ENCODE peak calls at places on chromosome 9, in six cellular contexts. L is substantia nigra, N is body of pancreas, V is A549, X is K562, U is RWPE1. C is an unnamed sample.

GRCh38 chr9:124347206-124347967 is 67.9 kb downstream of the PSMB7 start:
- DNase-seq in X (no peak), U (no peak), V (no peak), N (no peak), L (no peak), C (no peak)

GRCh38 chr9:121299467-121300282 is 31.7 kb downstream of the GSN start:
- DNase-seq in V (no peak), N (peak; percentile 28), X (no peak), U (peak; percentile 47), L (peak; percentile 34), C (no peak)

GRCh38 chr9:109014267-109015025 is 1.1 kb upstream of the CTNNAL1 start:
- DNase-seq in V (no peak), N (peak; percentile 18), U (no peak), X (no peak), L (no peak), C (no peak)

GRCh38 chr9:77486968-77487367 is 161.2 kb downstream of the GNA14 start:
- DNase-seq in N (no peak), X (no peak), L (no peak), V (no peak), U (peak; percentile 21), C (peak; percentile 26)

GRCh38 chr9:87872079-87872624 is 10.5 kb upstream of the SPATA31E1 start:
- DNase-seq in L (no peak), N (no peak), X (no peak), V (no peak), U (no peak), C (no peak)

GRCh38 chr9:69253057-69253456 is 72.0 kb upstream of the ENTREP1 start:
- DNase-seq in X (no peak), V (no peak), L (no peak), U (peak; percentile 81), N (no peak), C (peak; percentile 41)

GRCh38 chr9:30065888-30066287 is 2318.6 kb upstream of the ACO1 start:
- DNase-seq in U (no peak), V (no peak), L (no peak), X (no peak), N (no peak), C (no peak)

GRCh38 chr9:136567651-136568287 is 21.9 kb upstream of the NOTCH1 start:
- DNase-seq in N (peak; percentile 57), U (peak; percentile 98), X (peak; percentile 72), V (peak; percentile 84), L (no peak), C (no peak)

GRCh38 chr9:22976454-22976853 is 529.8 kb downstream of the DMRTA1 start:
- DNase-seq in X (no peak), V (no peak), L (no peak), U (no peak), N (no peak), C (no peak)

GRCh38 chr9:90546200-90546599 is 96.4 kb downstream of the DIRAS2 start:
- DNase-seq in V (no peak), X (no peak), U (peak; percentile 80), N (no peak), L (peak; percentile 65), C (peak; percentile 44)

GRCh38 chr9:125755340-125755739 is 8.2 kb downstream of the PBX3 start:
- DNase-seq in L (no peak), U (no peak), N (no peak), V (no peak), X (no peak), C (no peak)

GRCh38 chr9:134894136-134894860 is 13.7 kb downstream of the FCN2 start:
- DNase-seq in L (no peak), V (no peak), X (no peak), N (no peak), U (no peak), C (no peak)

GRCh38 chr9:12856608-12857007 is 81.8 kb downstream of the LURAP1L start:
- DNase-seq in N (no peak), L (no peak), X (no peak), U (no peak), V (no peak), C (no peak)

GRCh38 chr9:112308576-112308975 is 24.8 kb downstream of the PTBP3 start:
- DNase-seq in V (no peak), X (no peak), U (peak; percentile 8), L (no peak), N (no peak), C (no peak)

GRCh38 chr9:18824095-18824666 is 208.8 kb downstream of the SAXO1 start:
- DNase-seq in U (no peak), N (peak; percentile 30), V (no peak), L (no peak), X (no peak), C (no peak)

GRCh38 chr9:131045300-131046092 is 36.5 kb downstream of the LAMC3 start:
- DNase-seq in V (peak; percentile 27), X (peak; percentile 68), L (no peak), N (no peak), U (peak; percentile 49), C (no peak)

GRCh38 chr9:117234178-117234577 is 180.7 kb downstream of the ASTN2 start:
- DNase-seq in X (no peak), L (no peak), V (no peak), U (no peak), N (no peak), C (no peak)

GRCh38 chr9:129712595-129713524 is 40.0 kb downstream of the PTGES start:
- DNase-seq in V (no peak), L (no peak), N (peak; percentile 12), X (no peak), U (no peak), C (no peak)

GRCh38 chr9:23769307-23769935 is 56.6 kb downstream of the ELAVL2 start:
- DNase-seq in L (no peak), V (no peak), N (no peak), U (peak; percentile 87), X (no peak), C (peak; percentile 80)

GRCh38 chr9:130699047-130699446 is 5.5 kb downstream of the EXOSC2 start:
- DNase-seq in L (no peak), V (no peak), X (no peak), N (no peak), U (no peak), C (no peak)

GRCh38 chr9:27925815-27926214 is 352.5 kb upstream of the C9orf72 start:
- DNase-seq in L (no peak), V (no peak), U (no peak), N (no peak), X (no peak), C (no peak)

GRCh38 chr9:33140406-33141360 is 26.5 kb downstream of the B4GALT1 start:
- DNase-seq in N (no peak), L (no peak), U (no peak), X (no peak), V (no peak), C (no peak)

GRCh38 chr9:75123696-75124095 is 35.4 kb downstream of the OSTF1 start:
- DNase-seq in U (no peak), L (no peak), X (no peak), V (no peak), N (no peak), C (no peak)

GRCh38 chr9:86644315-86645034 is 290.3 kb upstream of the TUT7 start:
- DNase-seq in V (no peak), N (no peak), X (no peak), U (no peak), L (no peak), C (no peak)

GRCh38 chr9:86649913-86650312 is 295.7 kb upstream of the TUT7 start:
- DNase-seq in N (no peak), U (no peak), X (no peak), L (no peak), V (no peak), C (no peak)

GRCh38 chr9:86648828-86649170 is 294.6 kb upstream of the TUT7 start:
- DNase-seq in U (no peak), X (no peak), L (no peak), N (no peak), V (no peak), C (no peak)

GRCh38 chr9:86645303-86645702 is 291.1 kb upstream of the TUT7 start:
- DNase-seq in N (no peak), V (no peak), L (no peak), U (no peak), X (no peak), C (no peak)

GRCh38 chr9:86648156-86648827 is 294.1 kb upstream of the TUT7 start:
- DNase-seq in V (no peak), L (no peak), U (no peak), X (no peak), N (no peak), C (no peak)
- H3K27ac ChIP-seq in V (no peak overlapping the region), L (no peak overlapping the region), U (no peak overlapping the region), X (no peak overlapping the region), N (no peak overlapping the region), C (no peak overlapping the region)

DNA sequence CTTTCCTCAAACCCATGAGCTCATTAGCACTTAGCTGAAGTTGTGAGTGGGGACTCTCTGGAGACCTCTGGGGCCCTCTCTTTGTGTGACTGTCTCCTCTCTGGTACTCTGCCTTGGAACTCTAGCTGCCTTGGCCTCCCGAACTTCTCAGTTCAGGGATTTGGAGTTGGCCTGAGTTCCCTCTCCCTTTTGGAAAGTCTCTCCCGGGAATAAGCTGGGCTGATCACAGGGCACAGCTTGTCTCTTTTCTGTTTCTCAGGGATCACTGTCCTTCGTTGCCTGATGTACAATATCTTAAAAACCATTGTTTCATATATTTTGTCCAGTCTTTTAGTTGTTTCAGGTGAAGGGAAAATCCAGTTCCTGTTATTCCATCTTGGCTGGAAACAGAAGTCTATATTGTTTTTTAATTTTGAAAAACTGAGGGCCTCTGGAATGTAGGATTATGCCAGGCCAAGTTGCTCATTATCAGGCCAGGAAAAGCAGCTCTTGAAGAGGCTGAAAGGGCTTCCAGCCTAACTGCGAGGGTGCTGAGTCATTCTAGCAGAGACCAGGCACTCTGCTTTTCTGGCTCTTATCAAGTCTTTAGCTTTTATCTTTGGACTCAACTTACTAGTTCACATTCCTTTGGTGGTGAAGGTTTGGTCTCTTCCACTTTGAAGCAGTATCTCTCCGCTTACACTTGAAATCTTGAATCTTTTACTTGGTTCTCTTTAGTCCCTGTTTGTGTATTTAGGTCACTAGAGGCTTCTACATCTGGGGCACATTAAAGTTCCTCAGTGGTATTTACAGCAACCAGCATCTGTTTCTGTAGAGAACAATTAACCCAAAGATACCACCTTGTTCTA is 8.4 kb upstream of the RGS3 start:
- DNase-seq in V (no peak), N (peak; percentile 58), L (peak; percentile 22), X (peak; percentile 61), U (no peak), C (no peak)
- H3K27ac ChIP-seq in V (peak overlapping the region; percentile 68), N (peak overlapping the region; percentile 80), L (no peak overlapping the region), X (peak overlapping the region; percentile 62), U (no peak overlapping the region), C (no peak overlapping the region)

GRCh38 chr9:86351897-86352296 is 2.3 kb downstream of the TUT7 start:
- DNase-seq in X (no peak), L (no peak), N (no peak), U (no peak), V (no peak), C (no peak)
- H3K27ac ChIP-seq in X (peak overlapping the region; percentile 71), L (no peak overlapping the region), N (no peak overlapping the region), U (no peak overlapping the region), V (no peak overlapping the region), C (no peak overlapping the region)

DNA sequence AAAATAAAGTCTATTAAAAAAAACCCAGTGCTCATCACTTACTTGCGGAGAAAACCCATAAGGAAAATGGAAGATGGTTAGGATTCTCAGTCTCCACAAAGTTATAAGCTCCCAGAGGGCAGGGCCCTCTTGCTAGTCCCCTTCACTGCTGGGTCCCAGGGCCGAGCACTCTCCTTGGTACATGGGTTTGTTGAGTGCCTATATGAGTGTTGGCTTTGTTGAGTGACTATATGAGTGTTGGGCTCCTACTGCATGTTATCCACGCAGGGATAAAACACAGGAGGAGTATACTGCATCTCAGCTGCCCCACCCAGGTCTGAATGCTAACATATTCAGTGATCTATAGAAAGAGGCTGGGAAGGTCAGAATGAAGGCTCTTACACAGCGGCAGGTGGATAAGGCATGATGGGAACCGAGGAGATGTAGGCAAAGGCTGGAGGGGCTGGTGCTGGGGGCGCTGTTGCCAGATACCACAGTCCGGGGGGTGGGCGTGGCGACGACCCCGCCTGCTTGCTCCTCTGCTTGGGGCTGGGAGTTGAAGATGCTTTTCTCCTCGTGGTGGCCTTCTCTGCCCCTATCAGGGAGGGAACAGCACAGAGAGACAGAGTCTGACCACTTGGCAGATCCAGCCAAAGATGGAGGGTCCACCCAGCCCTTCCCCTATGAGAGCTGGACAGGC is 11.6 kb downstream of the ORM2 start:
- DNase-seq in U (no peak), X (no peak), N (no peak), L (no peak), V (no peak), C (no peak)
- H3K27ac ChIP-seq in U (no peak overlapping the region), X (no peak overlapping the region), N (no peak overlapping the region), L (no peak overlapping the region), V (no peak overlapping the region), C (no peak overlapping the region)